ENCODE peak calls at places on chromosomes 12 and 14, in five cellular contexts. One of them, this sample, is unnamed.

GRCh38 chr14:104889374-104889755 is 24.3 kb downstream of the CEP170B start:
- DNase-seq in GM12878: no peak
- DNase-seq in tibial artery: no peak
- DNase-seq in A549: no peak
- DNase-seq in coronary artery: no peak
- DNase-seq in this sample: peak

GRCh38 chr12:132391326-132392041 is 62.1 kb upstream of the GALNT9 start:
- DNase-seq in GM12878: no peak
- DNase-seq in tibial artery: no peak
- DNase-seq in coronary artery: no peak
- DNase-seq in A549: no peak
- DNase-seq in this sample: peak

GRCh38 chr14:83826838-83827237 is 1703.1 kb upstream of the FLRT2 start:
- DNase-seq in tibial artery: no peak
- DNase-seq in GM12878: no peak
- DNase-seq in A549: no peak
- DNase-seq in coronary artery: no peak
- DNase-seq in this sample: no peak

GRCh38 chr14:97077253-97077653 is 280.1 kb downstream of the VRK1 start:
- DNase-seq in A549: no peak
- DNase-seq in tibial artery: peak
- DNase-seq in coronary artery: no peak
- DNase-seq in GM12878: peak
- DNase-seq in this sample: no peak

GRCh38 chr12:74985293-74985985 is 224.2 kb downstream of the KCNC2 start:
- DNase-seq in A549: no peak
- DNase-seq in GM12878: no peak
- DNase-seq in tibial artery: no peak
- DNase-seq in coronary artery: peak
- DNase-seq in this sample: no peak

GRCh38 chr14:101508948-101509729 is 52.2 kb upstream of the DIO3 start:
- DNase-seq in tibial artery: peak
- DNase-seq in coronary artery: peak
- DNase-seq in A549: no peak
- DNase-seq in GM12878: no peak
- DNase-seq in this sample: peak

GRCh38 chr14:72519543-72519942 is 374.4 kb downstream of the DPF3 start:
- DNase-seq in A549: no peak
- DNase-seq in GM12878: no peak
- DNase-seq in tibial artery: no peak
- DNase-seq in coronary artery: no peak
- DNase-seq in this sample: no peak

GRCh38 chr12:31406345-31406744 is 80.4 kb upstream of the SINHCAF start:
- DNase-seq in A549: no peak
- DNase-seq in GM12878: peak
- DNase-seq in tibial artery: no peak
- DNase-seq in coronary artery: no peak
- DNase-seq in this sample: no peak

GRCh38 chr12:50062733-50063452 is 5.5 kb downstream of the ASIC1 start:
- DNase-seq in tibial artery: no peak
- DNase-seq in A549: no peak
- DNase-seq in GM12878: no peak
- DNase-seq in coronary artery: no peak
- DNase-seq in this sample: no peak

GRCh38 chr12:114355389-114356088 is 50.4 kb downstream of the TBX5 start:
- DNase-seq in tibial artery: no peak
- DNase-seq in coronary artery: no peak
- DNase-seq in GM12878: no peak
- DNase-seq in A549: no peak
- DNase-seq in this sample: peak

GRCh38 chr14:91303091-91303923 is 58.8 kb upstream of the GPR68 start:
- DNase-seq in A549: peak
- DNase-seq in tibial artery: no peak
- DNase-seq in coronary artery: no peak
- DNase-seq in GM12878: no peak
- DNase-seq in this sample: no peak

GRCh38 chr14:41609704-41610183 is 3.1 kb downstream of the LRFN5 start:
- DNase-seq in tibial artery: peak
- DNase-seq in GM12878: no peak
- DNase-seq in A549: no peak
- DNase-seq in coronary artery: no peak
- DNase-seq in this sample: no peak

GRCh38 chr14:91744068-91744480 is 12.2 kb upstream of the CATSPERB start:
- DNase-seq in coronary artery: no peak
- DNase-seq in tibial artery: no peak
- DNase-seq in A549: no peak
- DNase-seq in GM12878: no peak
- DNase-seq in this sample: no peak

GRCh38 chr12:113456199-113456598 is 15.5 kb downstream of the LHX5 start:
- DNase-seq in tibial artery: no peak
- DNase-seq in GM12878: no peak
- DNase-seq in coronary artery: no peak
- DNase-seq in A549: no peak
- DNase-seq in this sample: no peak

GRCh38 chr14:69005432-69006148 is 26.5 kb upstream of the ACTN1 start:
- DNase-seq in tibial artery: peak
- DNase-seq in coronary artery: peak
- DNase-seq in A549: peak
- DNase-seq in GM12878: no peak
- DNase-seq in this sample: no peak

GRCh38 chr14:100222219-100223093 is 16.5 kb upstream of the YY1 start:
- DNase-seq in coronary artery: no peak
- DNase-seq in GM12878: no peak
- DNase-seq in A549: no peak
- DNase-seq in tibial artery: no peak
- DNase-seq in this sample: no peak

GRCh38 chr12:94849411-94849976 is 154.0 kb downstream of the NDUFA12 start:
- DNase-seq in GM12878: no peak
- DNase-seq in coronary artery: no peak
- DNase-seq in A549: no peak
- DNase-seq in tibial artery: no peak
- DNase-seq in this sample: no peak

GRCh38 chr14:49250109-49250508 is 336.1 kb downstream of the RPS29 start:
- DNase-seq in coronary artery: no peak
- DNase-seq in tibial artery: no peak
- DNase-seq in GM12878: no peak
- DNase-seq in A549: no peak
- DNase-seq in this sample: no peak

GRCh38 chr14:50619569-50620141 is 48.5 kb downstream of the SAV1 start:
- DNase-seq in GM12878: peak
- DNase-seq in coronary artery: no peak
- DNase-seq in A549: peak
- DNase-seq in tibial artery: no peak
- DNase-seq in this sample: no peak

GRCh38 chr12:103739546-103739945 is 101.5 kb downstream of the NT5DC3 start:
- DNase-seq in GM12878: no peak
- DNase-seq in coronary artery: no peak
- DNase-seq in tibial artery: no peak
- DNase-seq in A549: no peak
- DNase-seq in this sample: no peak

GRCh38 chr12:23760495-23760894 is 189.0 kb downstream of the SOX5 start:
- DNase-seq in GM12878: no peak
- DNase-seq in coronary artery: no peak
- DNase-seq in A549: no peak
- DNase-seq in tibial artery: no peak
- DNase-seq in this sample: no peak

GRCh38 chr12:40446385-40446784 is 221.6 kb downstream of the LRRK2 start:
- DNase-seq in A549: peak
- DNase-seq in tibial artery: no peak
- DNase-seq in coronary artery: no peak
- DNase-seq in GM12878: no peak
- DNase-seq in this sample: no peak

GRCh38 chr12:116773276-116773731 is 35.2 kb downstream of the RNFT2 start:
- DNase-seq in A549: peak
- DNase-seq in coronary artery: peak
- DNase-seq in tibial artery: no peak
- DNase-seq in GM12878: no peak
- DNase-seq in this sample: no peak

GRCh38 chr14:60166144-60166543 is 946 bp upstream of the DHRS7 start:
- DNase-seq in tibial artery: no peak
- DNase-seq in GM12878: no peak
- DNase-seq in A549: no peak
- DNase-seq in coronary artery: no peak
- DNase-seq in this sample: no peak

GRCh38 chr14:47674148-47674545 is 1.3 kb downstream of the MDGA2 start:
- DNase-seq in A549: no peak
- DNase-seq in tibial artery: no peak
- DNase-seq in GM12878: no peak
- DNase-seq in coronary artery: no peak
- DNase-seq in this sample: peak

GRCh38 chr12:101733166-101733565 is 6.1 kb downstream of the SYCP3 start:
- DNase-seq in GM12878: no peak
- DNase-seq in A549: no peak
- DNase-seq in tibial artery: no peak
- DNase-seq in coronary artery: no peak
- DNase-seq in this sample: no peak

GRCh38 chr14:44112774-44113460 is 394.2 kb downstream of the FSCB start:
- DNase-seq in A549: no peak
- DNase-seq in coronary artery: no peak
- DNase-seq in GM12878: no peak
- DNase-seq in tibial artery: no peak
- DNase-seq in this sample: no peak

GRCh38 chr12:34151019-34151418 is 128.7 kb downstream of the ALG10 start:
- DNase-seq in A549: no peak
- DNase-seq in coronary artery: no peak
- DNase-seq in GM12878: no peak
- DNase-seq in tibial artery: no peak
- DNase-seq in this sample: no peak

GRCh38 chr12:108519558-108519957 is 4.5 kb downstream of the FICD start:
- DNase-seq in GM12878: no peak
- DNase-seq in tibial artery: no peak
- DNase-seq in A549: no peak
- DNase-seq in coronary artery: no peak
- DNase-seq in this sample: no peak

GRCh38 chr14:100045687-100046344 is 19.4 kb upstream of the EVL start:
- DNase-seq in tibial artery: no peak
- DNase-seq in A549: no peak
- DNase-seq in coronary artery: no peak
- DNase-seq in GM12878: no peak
- DNase-seq in this sample: no peak

GRCh38 chr14:50590464-50590863 is 30.5 kb downstream of the ATL1 start:
- DNase-seq in coronary artery: no peak
- DNase-seq in A549: no peak
- DNase-seq in GM12878: no peak
- DNase-seq in tibial artery: no peak
- DNase-seq in this sample: no peak

GRCh38 chr14:51410846-51411245 is 170.8 kb downstream of the TMX1 start:
- DNase-seq in tibial artery: no peak
- DNase-seq in coronary artery: no peak
- DNase-seq in A549: no peak
- DNase-seq in GM12878: no peak
- DNase-seq in this sample: no peak

GRCh38 chr12:52203126-52203921 is 11.5 kb upstream of the KRT80 start:
- DNase-seq in coronary artery: no peak
- DNase-seq in tibial artery: peak
- DNase-seq in GM12878: no peak
- DNase-seq in A549: peak
- DNase-seq in this sample: peak

GRCh38 chr12:93713800-93714199 is 36.6 kb downstream of the CRADD start:
- DNase-seq in GM12878: no peak
- DNase-seq in tibial artery: no peak
- DNase-seq in coronary artery: no peak
- DNase-seq in A549: no peak
- DNase-seq in this sample: no peak

DNA sequence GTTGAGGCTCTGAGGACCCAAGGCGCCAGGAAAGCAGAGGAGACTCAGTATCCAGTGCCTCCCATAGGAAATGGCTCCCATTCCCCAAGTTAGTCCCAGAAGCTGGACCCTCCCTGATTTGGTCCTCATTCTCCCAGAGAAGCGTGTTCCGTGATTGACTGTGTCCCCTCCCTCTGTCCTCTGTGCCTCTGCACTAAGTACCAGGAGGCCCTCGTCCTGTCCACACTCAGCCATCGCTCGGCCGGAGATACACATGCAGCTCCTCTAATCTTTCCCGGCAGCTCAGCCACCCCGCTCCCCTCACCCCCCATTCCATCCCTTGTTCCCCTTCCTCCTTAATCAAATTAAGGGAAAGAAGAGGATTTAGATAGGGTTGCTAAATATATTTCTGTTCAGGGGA is 28.3 kb upstream of the ATP2A2 start:
- DNase-seq in coronary artery: no peak
- DNase-seq in GM12878: no peak
- DNase-seq in tibial artery: no peak
- DNase-seq in A549: no peak
- DNase-seq in this sample: no peak
- H3K4me3 ChIP-seq in coronary artery: peak
- H3K4me3 ChIP-seq in GM12878: no peak
- H3K4me3 ChIP-seq in tibial artery: peak
- H3K4me3 ChIP-seq in A549: no peak
- H3K4me3 ChIP-seq in this sample: no peak

DNA sequence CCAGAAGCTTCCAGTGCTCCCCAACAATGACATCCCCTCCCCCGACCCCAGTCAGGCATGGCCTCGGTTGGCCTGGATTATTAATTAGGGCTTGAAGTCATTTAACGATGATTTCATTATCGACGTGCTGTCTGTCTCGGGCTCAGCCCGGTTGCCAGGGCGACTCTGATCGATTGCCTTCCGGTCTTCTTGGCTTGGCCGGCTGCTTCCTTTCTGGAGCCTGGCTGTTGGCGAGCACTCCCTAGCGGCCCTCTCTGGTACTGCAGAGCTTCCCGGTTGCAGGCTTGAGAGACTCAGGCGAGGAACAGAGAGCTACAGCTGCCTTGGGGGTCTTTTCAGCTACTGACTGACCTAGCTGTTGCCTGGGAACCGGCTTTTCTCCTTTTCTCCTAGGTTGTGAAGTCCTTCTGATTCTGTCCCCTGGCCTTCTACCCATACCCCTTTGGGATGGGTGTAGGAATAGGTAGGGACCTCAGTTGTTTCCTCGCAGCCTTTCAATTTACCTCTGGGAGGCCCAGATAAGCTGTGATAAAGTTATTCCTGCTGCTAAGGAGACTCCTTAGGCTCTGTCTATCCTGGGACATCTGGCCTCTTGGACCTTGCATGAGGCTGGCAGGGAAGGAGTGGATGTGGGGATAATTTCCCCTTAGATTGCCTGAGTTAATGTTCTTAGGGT is 5.5 kb upstream of the CISTR start:
- DNase-seq in tibial artery: peak
- DNase-seq in GM12878: no peak
- DNase-seq in A549: peak
- DNase-seq in coronary artery: no peak
- DNase-seq in this sample: peak
- H3K27ac ChIP-seq in tibial artery: no peak
- H3K27ac ChIP-seq in GM12878: peak
- H3K27ac ChIP-seq in A549: peak
- H3K27ac ChIP-seq in coronary artery: no peak
- H3K27ac ChIP-seq in this sample: no peak

GRCh38 chr14:34460295-34460694 is 1.7 kb downstream of the SPTSSA start:
- DNase-seq in coronary artery: no peak
- DNase-seq in GM12878: no peak
- DNase-seq in A549: no peak
- DNase-seq in tibial artery: no peak
- DNase-seq in this sample: no peak
- H3K4me3 ChIP-seq in coronary artery: no peak
- H3K4me3 ChIP-seq in GM12878: peak
- H3K4me3 ChIP-seq in A549: peak
- H3K4me3 ChIP-seq in tibial artery: no peak
- H3K4me3 ChIP-seq in this sample: peak

GRCh38 chr12:54020587-54020969 is 7.7 kb upstream of the HOXC6 start:
- DNase-seq in A549: no peak
- DNase-seq in GM12878: no peak
- DNase-seq in coronary artery: no peak
- DNase-seq in tibial artery: no peak
- DNase-seq in this sample: no peak
- H3K27ac ChIP-seq in A549: peak
- H3K27ac ChIP-seq in GM12878: no peak
- H3K27ac ChIP-seq in coronary artery: no peak
- H3K27ac ChIP-seq in tibial artery: peak
- H3K27ac ChIP-seq in this sample: no peak

This sample was measured in left lung.